ENCODE peak calls at places on chromosomes 16 and 17, in four cellular contexts. One of them, this sample, is unnamed.

GRCh38 chr16:69260019-69260418 is 51.1 kb upstream of the VPS4A start:
- DNase-seq in tibial nerve: no peak
- DNase-seq in ELR: no peak
- DNase-seq in AG09319: no peak
- DNase-seq in this sample: no peak

GRCh38 chr17:56867948-56868376 is 34.0 kb downstream of the DGKE start:
- DNase-seq in tibial nerve: no peak
- DNase-seq in ELR: peak; percentile 76
- DNase-seq in AG09319: no peak
- DNase-seq in this sample: no peak

GRCh38 chr17:70848785-70849184 is 679.5 kb downstream of the KCNJ2 start:
- DNase-seq in tibial nerve: no peak
- DNase-seq in ELR: peak; percentile 66
- DNase-seq in AG09319: no peak
- DNase-seq in this sample: no peak

GRCh38 chr17:80704381-80704819 is 159.8 kb downstream of the RPTOR start:
- DNase-seq in tibial nerve: no peak
- DNase-seq in ELR: peak; percentile 41
- DNase-seq in AG09319: no peak
- DNase-seq in this sample: peak; percentile 21

GRCh38 chr17:81373536-81374160 is 21.6 kb upstream of the BAHCC1 start:
- DNase-seq in tibial nerve: no peak
- DNase-seq in ELR: no peak
- DNase-seq in AG09319: no peak
- DNase-seq in this sample: no peak

GRCh38 chr17:82033359-82034085 is 2.0 kb downstream of the RAC3 start:
- DNase-seq in tibial nerve: no peak
- DNase-seq in ELR: no peak
- DNase-seq in AG09319: no peak
- DNase-seq in this sample: no peak

GRCh38 chr17:17056167-17056562 is 13.9 kb downstream of the MPRIP start:
- DNase-seq in tibial nerve: no peak
- DNase-seq in ELR: no peak
- DNase-seq in AG09319: no peak
- DNase-seq in this sample: no peak

GRCh38 chr16:1163567-1164055 is 10.7 kb downstream of the CACNA1H start:
- DNase-seq in tibial nerve: no peak
- DNase-seq in ELR: peak; percentile 9
- DNase-seq in AG09319: no peak
- DNase-seq in this sample: no peak

GRCh38 chr17:75088902-75089417 is 1.2 kb downstream of the SLC16A5 start:
- DNase-seq in tibial nerve: no peak
- DNase-seq in ELR: peak; percentile 75
- DNase-seq in AG09319: no peak
- DNase-seq in this sample: no peak

GRCh38 chr16:4116328-4117249 is at the start of gene ADCY9:
- DNase-seq in tibial nerve: peak; percentile 40
- DNase-seq in ELR: peak; percentile 78
- DNase-seq in AG09319: no peak
- DNase-seq in this sample: peak; percentile 53

GRCh38 chr17:79540306-79540705 is 70.5 kb downstream of the RBFOX3 start:
- DNase-seq in tibial nerve: no peak
- DNase-seq in ELR: no peak
- DNase-seq in AG09319: no peak
- DNase-seq in this sample: no peak

GRCh38 chr17:80927791-80928216 is 63.8 kb upstream of the CHMP6 start:
- DNase-seq in tibial nerve: no peak
- DNase-seq in ELR: no peak
- DNase-seq in AG09319: no peak
- DNase-seq in this sample: no peak

GRCh38 chr17:77375526-77375916 is 234.8 kb downstream of the SEC14L1 start:
- DNase-seq in tibial nerve: no peak
- DNase-seq in ELR: no peak
- DNase-seq in AG09319: no peak
- DNase-seq in this sample: no peak